ENCODE peak calls at places on chromosomes 13 and 19, in seven cellular contexts. F, B, A, H, C, U and Q are unnamed samples. For H3K36me3, the result is how much of the 10 kb centered on the place peaks cover.

GRCh38 chr13:47256618-47257017 is 359.8 kb upstream of the HTR2A start:
- DNase-seq in F (no peak), B (no peak), A (no peak), H (peak), C (no peak), U (no peak), Q (peak)

GRCh38 chr19:51366999-51367564 is 894 bp upstream of the ETFB start:
- DNase-seq in F (no peak), B (no peak), A (peak), H (no peak), C (no peak), U (no peak), Q (no peak)

GRCh38 chr13:106182404-106182803 is 353.1 kb downstream of the EFNB2 start:
- DNase-seq in F (peak), B (peak), A (no peak), H (peak), C (no peak), U (no peak), Q (peak)

GRCh38 chr19:11485245-11485837 is 4.5 kb upstream of the ELAVL3 start:
- DNase-seq in F (no peak), B (no peak), A (no peak), H (no peak), C (no peak), U (no peak), Q (no peak)

GRCh38 chr13:52868190-52868589 is 19.8 kb upstream of the PCDH8 start:
- DNase-seq in F (no peak), B (no peak), A (no peak), H (no peak), C (no peak), U (no peak), Q (no peak)

GRCh38 chr13:35465345-35465744 is 11.1 kb downstream of the MAB21L1 start:
- DNase-seq in F (no peak), B (no peak), A (no peak), H (no peak), C (no peak), U (no peak), Q (no peak)

GRCh38 chr19:18832331-18833140 is 777 bp downstream of the UPF1 start:
- DNase-seq in F (peak), B (peak), A (peak), H (peak), C (peak), U (no peak), Q (no peak)

GRCh38 chr13:106514928-106515634 is 20.4 kb downstream of the EFNB2 start:
- DNase-seq in F (no peak), B (no peak), A (no peak), H (no peak), C (no peak), U (no peak), Q (no peak)

GRCh38 chr13:50012396-50013169 is 2.7 kb upstream of the KCNRG start:
- DNase-seq in F (no peak), B (no peak), A (no peak), H (no peak), C (no peak), U (no peak), Q (no peak)
- H3K36me3 ChIP-seq in F (under half), B (under half), A (under half), H (under half), C (under half), U (under half), Q (under half)

GRCh38 chr13:111179908-111180756 is 65.0 kb downstream of the ARHGEF7 start:
- DNase-seq in F (no peak), B (no peak), A (no peak), H (no peak), C (no peak), U (no peak), Q (no peak)
- H3K36me3 ChIP-seq in F (under half), B (under half), A (under half), H (under half), C (under half), U (under half), Q (under half)

DNA sequence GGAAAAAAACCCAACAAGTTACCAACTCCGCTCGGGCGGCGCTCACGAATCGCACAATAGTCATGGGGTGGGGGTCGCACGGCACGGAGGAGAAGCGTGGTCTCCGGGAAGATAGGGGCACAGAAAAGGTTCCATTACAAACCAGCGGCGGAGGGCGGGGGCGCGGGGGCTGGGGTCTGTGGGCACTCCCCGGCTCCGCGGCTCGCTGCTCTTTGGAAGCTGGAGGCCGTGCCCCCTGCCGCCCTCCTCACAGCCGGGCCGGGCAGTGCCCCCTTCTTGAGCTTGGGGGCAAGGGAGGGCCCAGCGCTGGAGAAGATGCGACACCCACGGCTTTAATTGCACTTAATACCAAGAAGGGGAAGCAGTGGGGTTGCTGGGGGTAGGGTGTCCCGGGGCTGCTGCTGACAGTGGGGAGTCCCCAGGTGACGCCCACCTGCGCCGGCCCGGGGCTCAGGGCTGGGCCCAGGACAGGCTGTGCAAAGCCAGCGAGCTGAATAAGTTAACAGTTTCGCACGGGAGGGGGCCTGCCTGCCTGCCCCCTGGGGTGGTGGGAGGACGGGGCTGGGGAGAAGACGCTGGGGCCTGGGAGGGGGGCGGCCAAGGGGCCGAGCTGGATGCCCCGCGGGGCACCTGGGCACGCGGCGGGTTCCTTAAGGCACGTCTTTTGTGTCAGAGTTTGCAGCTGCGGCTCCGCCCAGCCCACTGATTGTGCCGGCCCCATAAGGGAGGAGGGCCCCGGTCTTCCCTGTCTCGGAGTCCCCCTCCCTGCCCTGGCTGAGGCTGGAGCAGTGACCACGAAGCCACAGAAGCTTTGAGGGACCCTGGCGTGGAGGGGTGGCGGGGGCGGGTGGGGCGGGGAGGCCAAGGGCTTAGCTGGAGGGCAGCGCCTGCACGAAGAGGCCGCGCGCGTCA is 9.8 kb downstream of the DCAF15 start:
- DNase-seq in F (no peak), B (no peak), A (no peak), H (no peak), C (no peak), U (no peak), Q (no peak)
- H3K36me3 ChIP-seq in F (under half), B (under half), A (under half), H (under half), C (under half), U (under half), Q (under half)

GRCh38 chr19:16419671-16420394 is 51.9 kb downstream of the EPS15L1 start:
- DNase-seq in F (no peak), B (no peak), A (no peak), H (no peak), C (no peak), U (no peak), Q (no peak)

GRCh38 chr19:16417660-16418596 is 53.8 kb downstream of the EPS15L1 start:
- DNase-seq in F (peak), B (peak), A (peak), H (peak), C (peak), U (no peak), Q (peak)

GRCh38 chr19:16416574-16416973 is 55.2 kb downstream of the EPS15L1 start:
- DNase-seq in F (no peak), B (no peak), A (no peak), H (no peak), C (no peak), U (no peak), Q (no peak)

GRCh38 chr19:16416996-16417395 is 54.8 kb downstream of the EPS15L1 start:
- DNase-seq in F (no peak), B (no peak), A (no peak), H (no peak), C (no peak), U (no peak), Q (no peak)

DNA sequence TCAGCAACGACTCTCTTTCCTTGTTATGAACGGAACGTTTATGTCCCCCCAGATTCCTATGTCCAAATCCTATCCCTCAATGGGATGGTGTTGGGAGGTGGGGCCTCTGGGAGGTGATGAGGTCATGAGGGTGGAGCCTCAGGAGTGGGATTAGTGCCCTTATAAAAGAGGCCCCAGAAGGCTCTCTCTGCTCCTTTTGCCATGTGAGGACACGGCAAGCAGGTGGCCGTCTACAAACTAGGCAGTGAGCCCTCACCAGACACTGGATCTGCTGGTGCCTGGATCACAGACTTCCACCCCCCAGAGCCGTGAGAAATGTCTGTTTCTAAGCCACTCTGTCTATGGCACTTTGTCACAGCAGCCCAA is 53.2 kb downstream of the EPS15L1 start:
- DNase-seq in F (no peak), B (no peak), A (no peak), H (no peak), C (no peak), U (no peak), Q (no peak)
- H3K36me3 ChIP-seq in F (under half), B (under half), A (under half), H (under half), C (under half), U (half or more), Q (under half)

GRCh38 chr19:15195381-15195964 is 5.3 kb downstream of the NOTCH3 start:
- DNase-seq in F (peak), B (peak), A (peak), H (peak), C (no peak), U (peak), Q (no peak)

GRCh38 chr19:15191982-15192381 is 8.8 kb downstream of the NOTCH3 start:
- DNase-seq in F (no peak), B (no peak), A (no peak), H (no peak), C (no peak), U (no peak), Q (no peak)

GRCh38 chr19:15194938-15195337 is 5.9 kb downstream of the NOTCH3 start:
- DNase-seq in F (no peak), B (no peak), A (no peak), H (peak), C (no peak), U (peak), Q (no peak)

GRCh38 chr19:15188851-15189250 is 11.9 kb downstream of the NOTCH3 start:
- DNase-seq in F (no peak), B (no peak), A (no peak), H (no peak), C (no peak), U (no peak), Q (no peak)

DNA sequence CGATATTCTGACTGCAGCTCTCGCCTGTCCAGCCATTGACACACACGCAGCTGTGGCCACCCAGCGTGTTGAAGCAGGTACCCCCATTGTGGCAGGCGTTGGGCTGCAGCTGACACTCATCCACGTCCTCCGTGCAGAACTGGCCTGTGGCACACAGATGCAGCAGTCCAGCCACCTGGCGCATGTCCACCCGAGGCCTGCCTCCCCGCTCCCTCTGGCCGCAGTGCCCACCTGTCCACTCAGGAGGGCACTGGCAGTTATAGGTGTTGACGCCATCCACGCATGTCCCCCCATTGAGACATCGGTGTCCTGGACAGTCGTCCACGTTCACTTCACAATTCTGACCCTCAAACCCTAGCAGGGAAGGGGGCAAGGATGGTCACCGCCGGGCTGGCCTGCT is 9.3 kb downstream of the NOTCH3 start:
- DNase-seq in F (no peak), B (no peak), A (no peak), H (no peak), C (no peak), U (no peak), Q (no peak)
- H3K36me3 ChIP-seq in F (under half), B (half or more), A (under half), H (under half), C (under half), U (half or more), Q (under half)

DNA sequence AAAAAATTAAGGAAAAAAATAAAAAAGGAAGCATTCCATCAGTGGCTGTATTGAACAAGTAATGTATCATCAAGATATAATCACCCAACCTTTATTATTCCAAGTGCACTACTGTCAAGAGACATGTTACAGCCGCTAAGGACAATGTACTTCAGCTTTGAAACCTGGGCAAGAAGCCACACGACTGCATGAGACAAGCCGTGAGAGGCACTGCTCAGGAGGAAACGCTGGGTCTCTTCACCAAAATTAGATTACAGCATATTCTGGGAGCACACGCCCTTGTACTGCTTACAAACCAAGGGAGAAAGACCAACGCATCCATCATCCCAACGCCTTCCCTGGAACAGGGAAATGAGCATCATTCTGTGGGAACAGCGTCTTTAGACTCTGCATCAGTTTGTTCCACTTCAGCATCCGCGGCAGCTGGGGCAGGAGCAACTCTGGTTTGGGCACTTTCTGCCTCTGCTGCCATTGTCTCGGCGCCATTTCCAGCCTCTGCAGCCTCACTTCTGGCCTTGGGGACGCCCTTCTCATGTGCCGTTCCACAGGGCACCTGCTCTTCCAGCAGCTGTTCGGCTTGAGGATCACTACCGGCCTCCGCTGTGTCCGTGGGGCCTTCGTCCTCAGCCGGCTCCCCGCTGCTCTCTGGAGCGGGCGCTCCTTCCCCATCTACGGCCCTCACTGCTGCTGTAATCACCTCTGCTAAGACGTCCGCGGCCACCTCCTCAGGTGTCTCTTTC is 22.4 kb upstream of the BRD4 start:
- DNase-seq in F (no peak), B (no peak), A (no peak), H (no peak), C (no peak), U (no peak), Q (no peak)
- H3K36me3 ChIP-seq in F (under half), B (under half), A (under half), H (under half), C (under half), U (under half), Q (under half)